ENCODE peak calls at places on chromosomes 13 and 19, in six cellular contexts. One of them, this sample, is unnamed. For H3K27me3, the result is how much of the 10 kb centered on the place peaks cover.

GRCh38 chr19:8334458-8335342 is 8.4 kb downstream of the KANK3 start:
- DNase-seq in cardiac muscle cell: peak
- DNase-seq in PC-3: peak
- DNase-seq in heart left ventricle: peak
- DNase-seq in lung: no peak
- DNase-seq in left lung: peak
- DNase-seq in this sample: no peak

GRCh38 chr19:11067356-11068113 is 21.7 kb upstream of the LDLR start:
- DNase-seq in lung: no peak
- DNase-seq in heart left ventricle: no peak
- DNase-seq in cardiac muscle cell: no peak
- DNase-seq in left lung: no peak
- DNase-seq in PC-3: no peak
- DNase-seq in this sample: no peak

GRCh38 chr19:45524575-45525129 is 17.4 kb downstream of the VASP start:
- DNase-seq in left lung: no peak
- DNase-seq in cardiac muscle cell: no peak
- DNase-seq in PC-3: no peak
- DNase-seq in lung: no peak
- DNase-seq in heart left ventricle: no peak
- DNase-seq in this sample: no peak

GRCh38 chr13:39526499-39526898 is 76.5 kb downstream of the LHFPL6 start:
- DNase-seq in heart left ventricle: no peak
- DNase-seq in cardiac muscle cell: no peak
- DNase-seq in left lung: no peak
- DNase-seq in PC-3: no peak
- DNase-seq in lung: no peak
- DNase-seq in this sample: no peak

GRCh38 chr13:73602295-73602694 is 531.9 kb downstream of the KLF12 start:
- DNase-seq in lung: no peak
- DNase-seq in left lung: no peak
- DNase-seq in PC-3: peak
- DNase-seq in cardiac muscle cell: peak
- DNase-seq in heart left ventricle: no peak
- DNase-seq in this sample: no peak

GRCh38 chr19:57566396-57567256 is 7.0 kb upstream of the ZNF550 start:
- DNase-seq in heart left ventricle: no peak
- DNase-seq in left lung: no peak
- DNase-seq in cardiac muscle cell: peak
- DNase-seq in lung: no peak
- DNase-seq in PC-3: no peak
- DNase-seq in this sample: no peak

GRCh38 chr19:51986309-51987291 is at the start of gene ZNF350:
- DNase-seq in left lung: peak
- DNase-seq in lung: peak
- DNase-seq in heart left ventricle: peak
- DNase-seq in cardiac muscle cell: peak
- DNase-seq in PC-3: peak
- DNase-seq in this sample: peak

GRCh38 chr19:42596391-42597071 is 1.8 kb upstream of the CEACAM8 start:
- DNase-seq in lung: no peak
- DNase-seq in PC-3: peak
- DNase-seq in cardiac muscle cell: peak
- DNase-seq in heart left ventricle: peak
- DNase-seq in left lung: no peak
- DNase-seq in this sample: no peak

GRCh38 chr19:18117692-18118378 is 20.3 kb downstream of the MAST3 start:
- DNase-seq in left lung: peak
- DNase-seq in cardiac muscle cell: peak
- DNase-seq in lung: peak
- DNase-seq in PC-3: peak
- DNase-seq in heart left ventricle: peak
- DNase-seq in this sample: no peak

GRCh38 chr19:53388904-53389303 is 6.0 kb upstream of the ZNF765 start:
- DNase-seq in heart left ventricle: no peak
- DNase-seq in lung: no peak
- DNase-seq in PC-3: peak
- DNase-seq in cardiac muscle cell: no peak
- DNase-seq in left lung: no peak
- DNase-seq in this sample: no peak

GRCh38 chr19:10402441-10403038 is 802 bp downstream of the CDC37 start:
- DNase-seq in lung: no peak
- DNase-seq in left lung: peak
- DNase-seq in cardiac muscle cell: peak
- DNase-seq in PC-3: peak
- DNase-seq in heart left ventricle: peak
- DNase-seq in this sample: no peak

GRCh38 chr13:77565635-77566034 is 30.1 kb downstream of the SCEL start:
- DNase-seq in cardiac muscle cell: peak
- DNase-seq in heart left ventricle: no peak
- DNase-seq in lung: no peak
- DNase-seq in left lung: no peak
- DNase-seq in PC-3: peak
- DNase-seq in this sample: no peak

GRCh38 chr13:41514853-41515395 is 57.6 kb downstream of the RGCC start:
- DNase-seq in left lung: no peak
- DNase-seq in PC-3: no peak
- DNase-seq in lung: no peak
- DNase-seq in cardiac muscle cell: no peak
- DNase-seq in heart left ventricle: no peak
- DNase-seq in this sample: no peak

GRCh38 chr13:20157387-20157786 is 3.5 kb downstream of the GJA3 start:
- DNase-seq in lung: no peak
- DNase-seq in cardiac muscle cell: no peak
- DNase-seq in PC-3: no peak
- DNase-seq in left lung: no peak
- DNase-seq in heart left ventricle: no peak
- DNase-seq in this sample: no peak

GRCh38 chr19:18483119-18483518 is 38.8 kb downstream of the ELL start:
- DNase-seq in lung: no peak
- DNase-seq in cardiac muscle cell: no peak
- DNase-seq in heart left ventricle: no peak
- DNase-seq in left lung: no peak
- DNase-seq in PC-3: no peak
- DNase-seq in this sample: no peak

GRCh38 chr19:28289294-28290063 is 923.5 kb downstream of the UQCRFS1 start:
- DNase-seq in heart left ventricle: no peak
- DNase-seq in PC-3: no peak
- DNase-seq in lung: no peak
- DNase-seq in left lung: no peak
- DNase-seq in cardiac muscle cell: peak
- DNase-seq in this sample: no peak

GRCh38 chr13:83549671-83550070 is 332.6 kb downstream of the SLITRK1 start:
- DNase-seq in left lung: no peak
- DNase-seq in PC-3: no peak
- DNase-seq in lung: no peak
- DNase-seq in cardiac muscle cell: no peak
- DNase-seq in heart left ventricle: no peak
- DNase-seq in this sample: no peak

GRCh38 chr13:114035583-114036501 is 62.0 kb upstream of the C13orf46 start:
- DNase-seq in heart left ventricle: no peak
- DNase-seq in cardiac muscle cell: peak
- DNase-seq in left lung: no peak
- DNase-seq in PC-3: no peak
- DNase-seq in lung: no peak
- DNase-seq in this sample: no peak

GRCh38 chr13:39484506-39485313 is 118.3 kb downstream of the LHFPL6 start:
- DNase-seq in cardiac muscle cell: peak
- DNase-seq in lung: no peak
- DNase-seq in PC-3: peak
- DNase-seq in heart left ventricle: no peak
- DNase-seq in left lung: no peak
- DNase-seq in this sample: no peak

GRCh38 chr13:97004096-97004876 is 10.0 kb upstream of the OXGR1 start:
- DNase-seq in lung: no peak
- DNase-seq in cardiac muscle cell: peak
- DNase-seq in heart left ventricle: no peak
- DNase-seq in PC-3: peak
- DNase-seq in left lung: no peak
- DNase-seq in this sample: peak

GRCh38 chr13:38366954-38367645 is 17.4 kb downstream of the UFM1 start:
- DNase-seq in heart left ventricle: no peak
- DNase-seq in PC-3: peak
- DNase-seq in cardiac muscle cell: peak
- DNase-seq in lung: no peak
- DNase-seq in left lung: no peak
- DNase-seq in this sample: no peak

GRCh38 chr19:6509118-6509971 is 7.2 kb upstream of the TUBB4A start:
- DNase-seq in PC-3: no peak
- DNase-seq in heart left ventricle: no peak
- DNase-seq in left lung: peak
- DNase-seq in lung: no peak
- DNase-seq in cardiac muscle cell: no peak
- DNase-seq in this sample: no peak

GRCh38 chr13:62512194-62513141 is 1096.8 kb upstream of the PCDH20 start:
- DNase-seq in PC-3: peak
- DNase-seq in heart left ventricle: no peak
- DNase-seq in cardiac muscle cell: peak
- DNase-seq in left lung: no peak
- DNase-seq in lung: no peak
- DNase-seq in this sample: peak

GRCh38 chr19:45273532-45273877 is 22.4 kb downstream of the MARK4 start:
- DNase-seq in lung: no peak
- DNase-seq in left lung: no peak
- DNase-seq in PC-3: no peak
- DNase-seq in cardiac muscle cell: no peak
- DNase-seq in heart left ventricle: no peak
- DNase-seq in this sample: no peak

GRCh38 chr13:77599351-77599750 is 63.8 kb downstream of the SCEL start:
- DNase-seq in PC-3: no peak
- DNase-seq in cardiac muscle cell: no peak
- DNase-seq in left lung: no peak
- DNase-seq in lung: no peak
- DNase-seq in heart left ventricle: no peak
- DNase-seq in this sample: no peak

GRCh38 chr19:40302224-40303011 is 17.3 kb upstream of the AKT2 start:
- DNase-seq in left lung: no peak
- DNase-seq in heart left ventricle: no peak
- DNase-seq in lung: no peak
- DNase-seq in PC-3: no peak
- DNase-seq in cardiac muscle cell: no peak
- DNase-seq in this sample: no peak

GRCh38 chr19:50933640-50934039 is 19.2 kb downstream of the KLK5 start:
- DNase-seq in cardiac muscle cell: peak
- DNase-seq in lung: no peak
- DNase-seq in left lung: no peak
- DNase-seq in heart left ventricle: no peak
- DNase-seq in PC-3: peak
- DNase-seq in this sample: no peak

GRCh38 chr13:112894673-112895481 is 74.1 kb upstream of the MCF2L start:
- DNase-seq in left lung: no peak
- DNase-seq in cardiac muscle cell: no peak
- DNase-seq in PC-3: no peak
- DNase-seq in heart left ventricle: no peak
- DNase-seq in lung: no peak
- DNase-seq in this sample: no peak
- TF ChIP-seq CTCF in left lung: no peak
- TF ChIP-seq CTCF in cardiac muscle cell: no peak
- TF ChIP-seq CTCF in PC-3: no peak
- TF ChIP-seq CTCF in heart left ventricle: no peak
- TF ChIP-seq CTCF in lung: no peak
- TF ChIP-seq CTCF in this sample: no peak

GRCh38 chr19:3862826-3863500 is 5.9 kb downstream of the ZFR2 start:
- DNase-seq in left lung: no peak
- DNase-seq in cardiac muscle cell: no peak
- DNase-seq in PC-3: no peak
- DNase-seq in heart left ventricle: no peak
- DNase-seq in lung: no peak
- DNase-seq in this sample: no peak
- H3K27me3 ChIP-seq in left lung: under half
- H3K27me3 ChIP-seq in cardiac muscle cell: under half
- H3K27me3 ChIP-seq in PC-3: under half
- H3K27me3 ChIP-seq in heart left ventricle: under half
- H3K27me3 ChIP-seq in lung: under half
- H3K27me3 ChIP-seq in this sample: under half

DNA sequence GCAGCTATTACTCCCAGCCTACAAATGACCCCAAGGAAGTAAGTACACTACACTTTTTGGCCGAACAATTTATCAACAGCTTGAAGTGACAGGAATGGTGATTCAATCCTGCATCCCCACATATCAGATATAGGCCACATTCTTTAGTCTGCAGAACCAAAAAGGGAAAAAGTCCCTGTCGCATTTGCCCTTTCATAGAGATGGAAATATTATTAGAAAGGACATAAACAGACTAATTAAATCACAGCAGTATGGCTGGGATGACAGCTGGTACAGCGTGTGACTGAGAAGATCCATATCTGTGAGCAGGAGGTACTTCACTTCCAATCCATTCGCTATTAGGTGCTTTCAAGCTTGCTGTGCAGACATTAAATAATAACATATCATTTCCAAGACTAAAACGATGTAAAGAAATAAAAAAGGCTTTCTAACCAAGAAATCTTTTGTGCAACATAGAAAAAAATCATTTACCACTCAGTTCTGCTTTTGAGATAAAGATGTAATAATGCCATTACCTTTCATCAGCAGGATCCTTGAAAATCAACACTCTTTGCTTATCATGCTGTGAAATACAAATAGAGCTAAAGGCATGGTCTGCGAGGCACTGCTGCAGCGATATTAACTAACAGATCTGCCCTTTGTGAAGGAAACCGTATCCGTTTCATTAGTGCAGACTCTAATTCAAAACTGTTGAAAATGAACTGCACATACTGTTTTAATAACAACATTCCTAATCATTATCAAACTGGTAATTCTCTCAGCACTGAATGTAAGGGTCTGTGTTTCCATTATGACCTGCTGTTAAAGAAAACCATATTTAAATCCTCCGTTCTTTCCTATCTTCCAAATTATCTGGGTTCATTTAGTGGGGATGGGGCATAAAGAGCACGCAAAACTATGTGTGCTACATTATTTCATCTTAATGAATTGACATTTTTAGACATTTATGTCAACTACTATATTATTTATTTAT is 245.6 kb downstream of the DACH1 start:
- DNase-seq in heart left ventricle: no peak
- DNase-seq in lung: no peak
- DNase-seq in PC-3: no peak
- DNase-seq in left lung: no peak
- DNase-seq in cardiac muscle cell: peak
- DNase-seq in this sample: no peak
- TF ChIP-seq CTCF in heart left ventricle: no peak
- TF ChIP-seq CTCF in lung: no peak
- TF ChIP-seq CTCF in PC-3: no peak
- TF ChIP-seq CTCF in left lung: no peak
- TF ChIP-seq CTCF in cardiac muscle cell: no peak
- TF ChIP-seq CTCF in this sample: no peak

DNA sequence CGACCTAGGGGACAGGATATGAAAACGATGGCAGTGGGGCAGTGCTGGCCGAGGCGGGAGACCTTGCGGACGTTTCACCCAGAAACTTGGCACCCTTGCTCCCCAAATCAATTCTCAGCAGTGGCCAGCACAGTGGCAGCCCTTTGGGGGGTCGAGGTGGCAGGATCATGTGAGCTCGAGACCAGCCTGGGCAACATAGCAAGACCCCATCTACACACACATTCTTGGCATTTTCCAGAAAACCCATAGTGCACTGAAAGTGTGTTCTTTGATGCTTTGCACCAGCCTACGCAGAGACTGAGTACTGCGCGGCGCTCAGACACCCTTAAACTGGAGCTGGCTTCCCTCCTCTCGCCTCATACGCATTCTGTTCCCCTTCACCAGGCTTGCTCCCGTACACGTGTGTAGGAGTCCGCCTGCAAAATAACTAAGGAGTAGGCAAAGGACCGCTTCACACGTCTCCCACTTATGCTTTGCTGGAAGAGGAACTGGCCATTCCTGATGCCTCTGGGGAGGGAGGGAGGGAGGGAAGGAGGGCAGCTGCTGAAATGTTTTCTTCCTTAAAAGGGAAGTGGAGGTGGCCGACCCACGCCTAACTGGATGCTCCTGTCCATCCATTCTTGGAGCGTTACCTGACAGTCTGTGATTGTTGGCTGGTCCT is 23.5 kb upstream of the MIER2 start:
- DNase-seq in cardiac muscle cell: no peak
- DNase-seq in heart left ventricle: no peak
- DNase-seq in lung: no peak
- DNase-seq in left lung: no peak
- DNase-seq in PC-3: no peak
- DNase-seq in this sample: no peak
- H3K27me3 ChIP-seq in cardiac muscle cell: under half
- H3K27me3 ChIP-seq in heart left ventricle: under half
- H3K27me3 ChIP-seq in lung: under half
- H3K27me3 ChIP-seq in left lung: under half
- H3K27me3 ChIP-seq in PC-3: under half
- H3K27me3 ChIP-seq in this sample: under half